ENCODE peak calls at places on chromosomes 12 and 14, in seven cellular contexts. One of them, this sample, is unnamed.

GRCh38 chr14:46344327-46344937 is 307.1 kb downstream of the RPL10L start:
- DNase-seq in Calu3: peak; percentile 4
- DNase-seq in WTC11: no peak
- DNase-seq in uterus: no peak
- DNase-seq in esophagus squamous epithelium: no peak
- DNase-seq in B cell: no peak
- DNase-seq in cardiac muscle cell: peak; percentile 33
- DNase-seq in this sample: peak; percentile 5

GRCh38 chr12:102474438-102475064 is 5.8 kb downstream of the IGF1 start:
- DNase-seq in uterus: no peak
- DNase-seq in B cell: no peak
- DNase-seq in Calu3: no peak
- DNase-seq in WTC11: no peak
- DNase-seq in cardiac muscle cell: no peak
- DNase-seq in esophagus squamous epithelium: no peak
- DNase-seq in this sample: no peak

GRCh38 chr12:121637231-121637914 is 11.0 kb downstream of the ORAI1 start:
- DNase-seq in B cell: peak; percentile 93
- DNase-seq in uterus: no peak
- DNase-seq in esophagus squamous epithelium: no peak
- DNase-seq in cardiac muscle cell: no peak
- DNase-seq in Calu3: no peak
- DNase-seq in WTC11: no peak
- DNase-seq in this sample: peak; percentile 78

GRCh38 chr12:41709463-41710285 is 435.0 kb downstream of the GXYLT1 start:
- DNase-seq in uterus: no peak
- DNase-seq in esophagus squamous epithelium: no peak
- DNase-seq in WTC11: no peak
- DNase-seq in Calu3: peak; percentile 5
- DNase-seq in B cell: no peak
- DNase-seq in cardiac muscle cell: no peak
- DNase-seq in this sample: no peak

GRCh38 chr12:104975621-104976343 is 10.3 kb upstream of the NOPCHAP1 start:
- DNase-seq in WTC11: no peak
- DNase-seq in cardiac muscle cell: no peak
- DNase-seq in Calu3: no peak
- DNase-seq in uterus: no peak
- DNase-seq in esophagus squamous epithelium: no peak
- DNase-seq in B cell: no peak
- DNase-seq in this sample: no peak

GRCh38 chr12:131378176-131378842 is 332.6 kb upstream of the SFSWAP start:
- DNase-seq in B cell: no peak
- DNase-seq in esophagus squamous epithelium: no peak
- DNase-seq in Calu3: no peak
- DNase-seq in cardiac muscle cell: no peak
- DNase-seq in WTC11: no peak
- DNase-seq in uterus: no peak
- DNase-seq in this sample: no peak

GRCh38 chr14:75280448-75280830 is 1.8 kb downstream of the FOS start:
- DNase-seq in B cell: no peak
- DNase-seq in Calu3: no peak
- DNase-seq in cardiac muscle cell: no peak
- DNase-seq in WTC11: peak; percentile 56
- DNase-seq in esophagus squamous epithelium: no peak
- DNase-seq in uterus: no peak
- DNase-seq in this sample: no peak

GRCh38 chr14:69716483-69717187 is 50.3 kb upstream of the SRSF5 start:
- DNase-seq in cardiac muscle cell: no peak
- DNase-seq in esophagus squamous epithelium: no peak
- DNase-seq in B cell: no peak
- DNase-seq in Calu3: no peak
- DNase-seq in WTC11: no peak
- DNase-seq in uterus: no peak
- DNase-seq in this sample: no peak

GRCh38 chr12:64030155-64030554 is 185.7 kb downstream of the SRGAP1 start:
- DNase-seq in WTC11: no peak
- DNase-seq in esophagus squamous epithelium: no peak
- DNase-seq in Calu3: no peak
- DNase-seq in B cell: no peak
- DNase-seq in uterus: no peak
- DNase-seq in cardiac muscle cell: no peak
- DNase-seq in this sample: no peak

GRCh38 chr12:49370539-49370938 is 3.3 kb downstream of the SPATS2 start:
- DNase-seq in B cell: no peak
- DNase-seq in Calu3: no peak
- DNase-seq in WTC11: no peak
- DNase-seq in uterus: no peak
- DNase-seq in cardiac muscle cell: no peak
- DNase-seq in esophagus squamous epithelium: no peak
- DNase-seq in this sample: no peak

GRCh38 chr12:115798309-115798917 is 479.1 kb downstream of the MED13L start:
- DNase-seq in cardiac muscle cell: no peak
- DNase-seq in WTC11: no peak
- DNase-seq in uterus: no peak
- DNase-seq in esophagus squamous epithelium: no peak
- DNase-seq in B cell: no peak
- DNase-seq in Calu3: no peak
- DNase-seq in this sample: no peak

GRCh38 chr14:20782280-20782890 is 1.3 kb downstream of the RNASE6 start:
- DNase-seq in B cell: no peak
- DNase-seq in Calu3: no peak
- DNase-seq in esophagus squamous epithelium: no peak
- DNase-seq in uterus: no peak
- DNase-seq in cardiac muscle cell: no peak
- DNase-seq in WTC11: no peak
- DNase-seq in this sample: no peak

GRCh38 chr14:78153069-78153351 is 17.2 kb upstream of the NRXN3 start:
- DNase-seq in esophagus squamous epithelium: no peak
- DNase-seq in uterus: no peak
- DNase-seq in cardiac muscle cell: no peak
- DNase-seq in B cell: no peak
- DNase-seq in Calu3: peak; percentile 13
- DNase-seq in WTC11: no peak
- DNase-seq in this sample: no peak

GRCh38 chr14:91889477-91890211 is 22.3 kb upstream of the TC2N start:
- DNase-seq in uterus: peak; percentile 55
- DNase-seq in cardiac muscle cell: no peak
- DNase-seq in Calu3: no peak
- DNase-seq in B cell: no peak
- DNase-seq in esophagus squamous epithelium: no peak
- DNase-seq in WTC11: no peak
- DNase-seq in this sample: no peak

GRCh38 chr12:3362751-3363150 is 128.3 kb upstream of the PRMT8 start:
- DNase-seq in cardiac muscle cell: no peak
- DNase-seq in uterus: no peak
- DNase-seq in esophagus squamous epithelium: no peak
- DNase-seq in B cell: no peak
- DNase-seq in Calu3: no peak
- DNase-seq in WTC11: no peak
- DNase-seq in this sample: no peak

GRCh38 chr12:41983896-41984295 is 160.8 kb downstream of the GXYLT1 start:
- DNase-seq in WTC11: no peak
- DNase-seq in Calu3: no peak
- DNase-seq in esophagus squamous epithelium: no peak
- DNase-seq in cardiac muscle cell: no peak
- DNase-seq in uterus: no peak
- DNase-seq in B cell: no peak
- DNase-seq in this sample: no peak

GRCh38 chr14:100391182-100391581 is 68.0 kb downstream of the SLC25A47 start:
- DNase-seq in Calu3: no peak
- DNase-seq in cardiac muscle cell: no peak
- DNase-seq in B cell: no peak
- DNase-seq in uterus: no peak
- DNase-seq in esophagus squamous epithelium: no peak
- DNase-seq in WTC11: no peak
- DNase-seq in this sample: no peak

GRCh38 chr14:23186913-23187654 is 3.6 kb upstream of the SLC7A8 start:
- DNase-seq in uterus: peak; percentile 69
- DNase-seq in cardiac muscle cell: peak; percentile 66
- DNase-seq in Calu3: peak; percentile 34
- DNase-seq in B cell: no peak
- DNase-seq in WTC11: no peak
- DNase-seq in esophagus squamous epithelium: no peak
- DNase-seq in this sample: peak; percentile 52

GRCh38 chr12:11885261-11886038 is 185.3 kb upstream of the BCL2L14 start:
- DNase-seq in cardiac muscle cell: peak; percentile 7
- DNase-seq in B cell: no peak
- DNase-seq in WTC11: no peak
- DNase-seq in uterus: no peak
- DNase-seq in esophagus squamous epithelium: no peak
- DNase-seq in Calu3: peak; percentile 74
- DNase-seq in this sample: no peak

GRCh38 chr14:21184252-21184651 is 28.4 kb upstream of the OR5AU1 start:
- DNase-seq in Calu3: no peak
- DNase-seq in esophagus squamous epithelium: no peak
- DNase-seq in uterus: no peak
- DNase-seq in WTC11: no peak
- DNase-seq in B cell: no peak
- DNase-seq in cardiac muscle cell: no peak
- DNase-seq in this sample: no peak

GRCh38 chr14:79659995-79660975 is 551.0 kb downstream of the DIO2 start:
- DNase-seq in WTC11: no peak
- DNase-seq in cardiac muscle cell: no peak
- DNase-seq in Calu3: no peak
- DNase-seq in uterus: no peak
- DNase-seq in esophagus squamous epithelium: no peak
- DNase-seq in B cell: no peak
- DNase-seq in this sample: no peak

GRCh38 chr12:83224012-83224411 is 537.3 kb downstream of the TMTC2 start:
- DNase-seq in Calu3: no peak
- DNase-seq in esophagus squamous epithelium: no peak
- DNase-seq in WTC11: no peak
- DNase-seq in cardiac muscle cell: no peak
- DNase-seq in B cell: no peak
- DNase-seq in uterus: no peak
- DNase-seq in this sample: no peak

GRCh38 chr14:92670967-92671366 is 77.5 kb downstream of the LGMN start:
- DNase-seq in esophagus squamous epithelium: no peak
- DNase-seq in Calu3: no peak
- DNase-seq in uterus: no peak
- DNase-seq in WTC11: no peak
- DNase-seq in B cell: no peak
- DNase-seq in cardiac muscle cell: no peak
- DNase-seq in this sample: no peak

GRCh38 chr12:68210875-68211274 is 14.7 kb downstream of the IL26 start:
- DNase-seq in cardiac muscle cell: no peak
- DNase-seq in uterus: no peak
- DNase-seq in WTC11: no peak
- DNase-seq in Calu3: no peak
- DNase-seq in esophagus squamous epithelium: no peak
- DNase-seq in B cell: no peak
- DNase-seq in this sample: no peak

GRCh38 chr12:42145552-42146215 is 1.0 kb upstream of the GXYLT1 start:
- DNase-seq in cardiac muscle cell: peak; percentile 20
- DNase-seq in uterus: no peak
- DNase-seq in B cell: no peak
- DNase-seq in Calu3: no peak
- DNase-seq in WTC11: no peak
- DNase-seq in esophagus squamous epithelium: no peak
- DNase-seq in this sample: no peak

GRCh38 chr14:104975481-104976197 is 2.5 kb downstream of the AHNAK2 start:
- DNase-seq in Calu3: no peak
- DNase-seq in uterus: no peak
- DNase-seq in esophagus squamous epithelium: no peak
- DNase-seq in WTC11: peak; percentile 50
- DNase-seq in cardiac muscle cell: peak; percentile 39
- DNase-seq in B cell: no peak
- DNase-seq in this sample: peak; percentile 66
- TF ChIP-seq CTCF in Calu3: no peak
- TF ChIP-seq CTCF in uterus: no peak
- TF ChIP-seq CTCF in esophagus squamous epithelium: no peak
- TF ChIP-seq CTCF in WTC11: no peak
- TF ChIP-seq CTCF in cardiac muscle cell: no peak
- TF ChIP-seq CTCF in B cell: no peak
- TF ChIP-seq CTCF in this sample: no peak

DNA sequence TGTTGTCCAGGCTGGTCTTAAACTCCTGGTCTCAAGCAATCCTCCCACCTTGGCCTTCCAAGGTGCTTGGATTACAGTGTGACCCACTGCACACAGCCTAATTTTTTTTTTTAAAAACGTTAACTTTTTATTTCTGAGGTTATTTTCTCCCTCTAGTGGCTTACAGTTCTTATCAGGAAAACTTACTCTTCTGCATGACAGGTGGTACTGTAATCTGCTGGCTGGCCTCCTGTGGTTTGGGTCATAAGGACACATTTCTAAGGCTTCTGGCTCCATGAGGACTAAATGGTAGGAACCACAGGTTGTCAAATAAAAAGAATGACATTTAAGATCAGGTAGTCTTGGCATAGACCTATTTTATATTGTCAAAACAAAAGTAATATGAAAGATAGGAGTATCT is 7.7 kb upstream of the NCKAP1L start:
- DNase-seq in uterus: no peak
- DNase-seq in esophagus squamous epithelium: no peak
- DNase-seq in WTC11: no peak
- DNase-seq in B cell: no peak
- DNase-seq in cardiac muscle cell: no peak
- DNase-seq in Calu3: no peak
- DNase-seq in this sample: no peak
- TF ChIP-seq CTCF in uterus: no peak
- TF ChIP-seq CTCF in esophagus squamous epithelium: no peak
- TF ChIP-seq CTCF in WTC11: no peak
- TF ChIP-seq CTCF in B cell: no peak
- TF ChIP-seq CTCF in cardiac muscle cell: no peak
- TF ChIP-seq CTCF in Calu3: no peak
- TF ChIP-seq CTCF in this sample: no peak

GRCh38 chr12:69824956-69825355 is at the start of gene MYRFL:
- DNase-seq in B cell: no peak
- DNase-seq in Calu3: no peak
- DNase-seq in uterus: no peak
- DNase-seq in cardiac muscle cell: no peak
- DNase-seq in esophagus squamous epithelium: no peak
- DNase-seq in WTC11: no peak
- DNase-seq in this sample: no peak
- TF ChIP-seq CTCF in B cell: no peak
- TF ChIP-seq CTCF in Calu3: no peak
- TF ChIP-seq CTCF in uterus: no peak
- TF ChIP-seq CTCF in cardiac muscle cell: no peak
- TF ChIP-seq CTCF in esophagus squamous epithelium: no peak
- TF ChIP-seq CTCF in WTC11: no peak
- TF ChIP-seq CTCF in this sample: no peak

GRCh38 chr12:91367234-91367849 is 184.7 kb upstream of the DCN start:
- DNase-seq in B cell: no peak
- DNase-seq in esophagus squamous epithelium: no peak
- DNase-seq in WTC11: no peak
- DNase-seq in uterus: no peak
- DNase-seq in Calu3: no peak
- DNase-seq in cardiac muscle cell: no peak
- DNase-seq in this sample: peak; percentile 7
- TF ChIP-seq CTCF in B cell: peak; percentile 56
- TF ChIP-seq CTCF in esophagus squamous epithelium: peak; percentile 8
- TF ChIP-seq CTCF in WTC11: peak; percentile 33
- TF ChIP-seq CTCF in uterus: peak; percentile 18
- TF ChIP-seq CTCF in Calu3: peak; percentile 43
- TF ChIP-seq CTCF in cardiac muscle cell: peak; percentile 57
- TF ChIP-seq CTCF in this sample: no peak

DNA sequence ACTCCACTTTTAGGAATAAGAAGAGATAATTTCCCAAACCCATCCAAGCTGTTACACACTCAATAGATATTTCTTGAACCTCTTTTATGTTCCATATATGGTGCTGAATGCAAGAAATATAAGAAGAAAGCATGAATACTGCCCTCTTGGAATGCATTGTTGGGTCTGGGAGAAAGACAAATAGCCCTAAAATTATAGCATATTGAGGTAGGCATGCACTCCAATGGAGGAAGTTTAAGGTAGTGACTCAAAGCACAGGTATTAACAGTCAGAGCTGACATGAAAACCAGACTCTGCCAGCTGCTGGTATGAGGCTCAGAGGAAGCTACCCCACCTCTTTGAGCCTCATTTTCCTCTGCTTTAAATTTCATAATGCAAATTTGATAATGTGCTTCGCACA is 261.3 kb upstream of the NOS1 start:
- DNase-seq in WTC11: no peak
- DNase-seq in cardiac muscle cell: no peak
- DNase-seq in esophagus squamous epithelium: no peak
- DNase-seq in Calu3: no peak
- DNase-seq in B cell: no peak
- DNase-seq in uterus: no peak
- DNase-seq in this sample: no peak
- TF ChIP-seq CTCF in WTC11: no peak
- TF ChIP-seq CTCF in cardiac muscle cell: no peak
- TF ChIP-seq CTCF in esophagus squamous epithelium: no peak
- TF ChIP-seq CTCF in Calu3: no peak
- TF ChIP-seq CTCF in B cell: no peak
- TF ChIP-seq CTCF in uterus: no peak
- TF ChIP-seq CTCF in this sample: no peak